ENCODE peak calls at places on chromosomes 4 and X, in six cellular contexts. B is cardiac fibroblast, R is AG10803, P is AG04449, X is GM23338, V is heart right ventricle. F is an unnamed sample.

GRCh38 chr4:153476829-153477574 is 10.8 kb downstream of the TMEM131L start:
- DNase-seq in B (no peak), R (no peak), P (no peak), X (no peak), V (no peak), F (no peak)

GRCh38 chr4:33924239-33924638 is 2320.1 kb downstream of the ARAP2 start:
- DNase-seq in B (peak), R (peak), P (peak), X (peak), V (no peak), F (peak)

GRCh38 chrX:110317079-110317819 is 636 bp downstream of the AMMECR1 start:
- DNase-seq in B (peak), R (no peak), P (no peak), X (peak), V (peak), F (no peak)

GRCh38 chr4:122246551-122246950 is 94.4 kb downstream of the BLTP1 start:
- DNase-seq in B (no peak), R (no peak), P (no peak), X (no peak), V (no peak), F (no peak)

GRCh38 chrX:100447563-100448397 is 37.7 kb upstream of the PCDH19 start:
- DNase-seq in B (peak), R (peak), P (no peak), X (peak), V (peak), F (peak)

GRCh38 chr4:173025131-173025530 is 143.5 kb upstream of the GALNT7 start:
- DNase-seq in B (peak), R (peak), P (no peak), X (peak), V (no peak), F (peak)

GRCh38 chr4:123554263-123554662 is 157.7 kb downstream of the SPRY1 start:
- DNase-seq in B (no peak), R (no peak), P (no peak), X (no peak), V (no peak), F (no peak)

GRCh38 chr4:155025762-155026457 is 182.5 kb upstream of the NPY2R start:
- DNase-seq in B (peak), R (no peak), P (no peak), X (peak), V (peak), F (no peak)

GRCh38 chrX:118528089-118528753 is 32.6 kb downstream of the DOCK11 start:
- DNase-seq in B (no peak), R (no peak), P (no peak), X (no peak), V (no peak), F (no peak)

GRCh38 chrX:138298268-138298667 is 413.2 kb downstream of the FGF13 start:
- DNase-seq in B (no peak), R (no peak), P (no peak), X (no peak), V (no peak), F (no peak)
- TF ChIP-seq CTCF in B (no peak), R (no peak), P (no peak), X (no peak), V (no peak), F (no peak)

DNA sequence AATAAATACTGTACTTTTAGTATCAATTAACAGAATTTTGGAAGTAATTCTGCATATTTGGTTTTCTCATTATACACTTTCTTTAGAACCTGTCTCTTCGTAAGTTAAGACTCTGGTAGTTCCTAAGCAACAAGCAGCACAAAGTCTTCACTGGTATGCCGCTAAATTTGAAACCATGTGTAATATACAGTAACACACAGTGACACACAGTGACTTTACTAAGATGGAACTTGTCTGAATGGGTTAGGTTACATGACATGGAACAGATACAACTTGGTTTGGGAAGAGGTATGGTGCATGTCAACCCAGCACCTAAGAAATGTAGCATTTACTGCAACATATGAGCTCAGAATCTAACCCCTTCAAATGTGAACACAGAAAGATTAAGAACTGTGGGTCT is 83.5 kb upstream of the PRSS48 start:
- DNase-seq in B (no peak), R (no peak), P (no peak), X (no peak), V (no peak), F (no peak)
- H3K4me3 ChIP-seq in B (no peak), R (no peak), P (no peak), X (no peak), V (no peak), F (no peak)

GRCh38 chr4:140309124-140309870 is 64.1 kb upstream of the SCOC start:
- DNase-seq in B (peak), R (peak), P (peak), X (peak), V (no peak), F (peak)
- TF ChIP-seq CTCF in B (no peak), R (no peak), P (no peak), X (peak), V (no peak), F (no peak)

DNA sequence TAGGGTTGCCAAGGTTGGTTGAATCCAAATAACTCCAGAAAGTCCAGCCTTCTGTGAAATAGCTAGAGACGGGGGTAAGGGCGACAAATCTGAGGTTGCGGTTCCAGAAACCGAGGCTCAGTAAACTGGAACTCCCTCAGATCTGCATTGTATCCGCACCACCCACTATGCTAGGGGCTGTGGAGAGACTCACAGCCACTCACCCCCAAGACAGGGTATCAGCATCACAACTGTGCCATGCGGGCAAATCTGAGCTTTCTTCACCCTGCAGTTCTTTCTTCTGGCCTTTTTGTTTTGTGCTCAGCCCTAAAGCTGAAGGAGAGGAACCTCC is 581 bp downstream of the CA5B start:
- DNase-seq in B (no peak), R (no peak), P (no peak), X (no peak), V (no peak), F (no peak)
- H3K4me3 ChIP-seq in B (peak), R (peak), P (peak), X (peak), V (peak), F (peak)

F was measured in foreskin fibroblast.